ENCODE peak calls at places on chromosomes 1 and 21, in six cellular contexts. I is mesothelial cell of epicardium, W is left lung, P is NCI-H1092 treated with DMSO at 0.1 percent for 48 hours, X is heart left ventricle, A is left ventricle myocardium inferior. Z is an unnamed sample.

GRCh38 chr1:2587071-2587859 is 688 bp downstream of the PRXL2B start:
- DNase-seq in I (no peak), W (peak; percentile 89), P (peak; percentile 30), X (peak; percentile 36), A (no peak), Z (peak; percentile 41)

GRCh38 chr1:101797722-101798121 is 199.0 kb downstream of the OLFM3 start:
- DNase-seq in I (no peak), W (no peak), P (no peak), X (no peak), A (no peak), Z (no peak)

GRCh38 chr1:210024996-210025395 is 87.0 kb downstream of the SYT14 start:
- DNase-seq in I (no peak), W (no peak), P (no peak), X (no peak), A (no peak), Z (no peak)

GRCh38 chr1:13732971-13733667 is 33.1 kb downstream of the PRDM2 start:
- DNase-seq in I (no peak), W (no peak), P (no peak), X (no peak), A (no peak), Z (no peak)

GRCh38 chr1:38028105-38028591 is 15.6 kb downstream of the UTP11 start:
- DNase-seq in I (no peak), W (no peak), P (no peak), X (no peak), A (no peak), Z (no peak)

GRCh38 chr1:206506803-206507394 is 432 bp upstream of the RASSF5 start:
- DNase-seq in I (no peak), W (peak; percentile 88), P (no peak), X (no peak), A (no peak), Z (no peak)

GRCh38 chr21:18493420-18493819 is 89.8 kb upstream of the TMPRSS15 start:
- DNase-seq in I (no peak), W (no peak), P (no peak), X (no peak), A (no peak), Z (peak; percentile 54)

GRCh38 chr1:40607921-40608320 is 57.6 kb downstream of the RIMS3 start:
- DNase-seq in I (no peak), W (no peak), P (no peak), X (no peak), A (no peak), Z (no peak)

GRCh38 chr1:151988405-151988851 is 5.2 kb downstream of the S100A10 start:
- DNase-seq in I (no peak), W (no peak), P (no peak), X (no peak), A (no peak), Z (peak; percentile 83)

GRCh38 chr1:93504247-93505033 is 56.5 kb downstream of the FNBP1L start:
- DNase-seq in I (no peak), W (no peak), P (no peak), X (no peak), A (no peak), Z (no peak)

GRCh38 chr1:235326719-235327558 is 1.0 kb downstream of the ARID4B start:
- DNase-seq in I (peak; percentile 30), W (peak; percentile 87), P (peak; percentile 35), X (peak; percentile 51), A (peak; percentile 34), Z (peak; percentile 63)

Z was measured in endothelial cell of umbilical vein.